ENCODE peak calls at places on chromosomes 3 and 15, in six cellular contexts. D is cardiac muscle cell, I is psoas muscle, L is heart right ventricle, O is pancreas, A is GM23338. C is an unnamed sample.
A peak's percentile ranks its signal among the peaks of the same experiment; 100 is the strongest.

GRCh38 chr3:2870714-2871353 is 239.3 kb downstream of the IL5RA start:
- DNase-seq in D (no peak), A (no peak), O (no peak), I (no peak), L (no peak), C (no peak)

GRCh38 chr15:71080166-71080565 is 35.1 kb upstream of the THSD4 start:
- DNase-seq in D (no peak), I (no peak), A (no peak), O (no peak), L (no peak), C (no peak)

GRCh38 chr3:166864473-166865467 is 515.3 kb downstream of the ZBBX start:
- DNase-seq in L (no peak), A (no peak), D (no peak), I (no peak), O (no peak), C (no peak)

GRCh38 chr3:153372326-153372725 is 210.3 kb downstream of the RAP2B start:
- DNase-seq in L (no peak), A (no peak), O (no peak), D (no peak), I (no peak), C (no peak)

GRCh38 chr3:54714035-54714434 is 213.8 kb downstream of the LRTM1 start:
- DNase-seq in D (no peak), A (no peak), O (no peak), L (no peak), I (no peak), C (no peak)

GRCh38 chr3:128548426-128549282 is 55.7 kb upstream of the GATA2 start:
- DNase-seq in I (no peak), L (no peak), D (no peak), O (no peak), A (no peak), C (no peak)

GRCh38 chr3:32706348-32707025 is 21.5 kb downstream of the CNOT10 start:
- DNase-seq in I (no peak), O (no peak), D (no peak), A (no peak), L (no peak), C (no peak)

GRCh38 chr15:28892789-28893610 is 7.2 kb downstream of the APBA2 start:
- DNase-seq in O (peak; percentile 32), D (no peak), I (no peak), L (no peak), A (no peak), C (no peak)

GRCh38 chr3:46981932-46982471 is 2.5 kb downstream of the NBEAL2 start:
- DNase-seq in I (peak; percentile 53), O (no peak), A (peak; percentile 77), D (no peak), L (peak; percentile 44), C (no peak)

GRCh38 chr15:88036154-88036839 is 220.2 kb downstream of the NTRK3 start:
- DNase-seq in A (peak; percentile 59), L (no peak), I (no peak), D (no peak), O (no peak), C (no peak)

GRCh38 chr15:77696006-77696631 is 63.4 kb upstream of the LINGO1 start:
- DNase-seq in A (no peak), L (no peak), D (no peak), O (no peak), I (peak; percentile 39), C (no peak)

GRCh38 chr3:72245183-72245811 is 460.3 kb upstream of the PROK2 start:
- DNase-seq in L (peak; percentile 58), A (no peak), I (peak; percentile 77), D (no peak), O (peak; percentile 63), C (no peak)

GRCh38 chr3:127588675-127589577 is 1.6 kb downstream of the TPRA1 start:
- DNase-seq in A (no peak), O (no peak), D (peak; percentile 36), I (no peak), L (no peak), C (no peak)

GRCh38 chr3:99250821-99251355 is 349.4 kb upstream of the DCBLD2 start:
- DNase-seq in L (no peak), A (no peak), I (no peak), O (no peak), D (peak; percentile 6), C (no peak)

GRCh38 chr3:114259566-114259965 is 22.2 kb upstream of the ZNF80 start:
- DNase-seq in L (no peak), D (no peak), O (no peak), A (no peak), I (no peak), C (no peak)

GRCh38 chr15:92197761-92198160 is 195.9 kb upstream of the ST8SIA2 start:
- DNase-seq in D (no peak), O (no peak), A (no peak), L (no peak), I (no peak), C (no peak)

GRCh38 chr15:52287114-52287513 is 8.5 kb downstream of the MYO5C start:
- DNase-seq in I (no peak), O (no peak), L (no peak), A (no peak), D (no peak), C (no peak)

GRCh38 chr3:138349926-138350665 is 1.7 kb downstream of the MRAS start:
- DNase-seq in D (no peak), L (no peak), A (no peak), O (no peak), I (peak; percentile 64), C (no peak)

GRCh38 chr3:179842061-179842460 is 189.2 kb downstream of the USP13 start:
- DNase-seq in D (no peak), L (no peak), I (no peak), O (no peak), A (peak; percentile 54), C (no peak)

GRCh38 chr3:101466465-101467309 is 46.3 kb downstream of the SENP7 start:
- DNase-seq in A (peak; percentile 38), L (no peak), O (no peak), D (peak; percentile 56), I (no peak), C (no peak)

GRCh38 chr3:178384302-178384939 is 151.8 kb upstream of the KCNMB2 start:
- DNase-seq in I (no peak), A (no peak), D (peak; percentile 4), O (no peak), L (no peak), C (no peak)

GRCh38 chr3:174614046-174614445 is 245.1 kb upstream of the NAALADL2 start:
- DNase-seq in O (no peak), L (no peak), D (no peak), A (no peak), I (no peak), C (no peak)

GRCh38 chr3:173501941-173502489 is 104.5 kb downstream of the NLGN1 start:
- DNase-seq in A (no peak), I (no peak), O (no peak), L (no peak), D (no peak), C (no peak)

DNA sequence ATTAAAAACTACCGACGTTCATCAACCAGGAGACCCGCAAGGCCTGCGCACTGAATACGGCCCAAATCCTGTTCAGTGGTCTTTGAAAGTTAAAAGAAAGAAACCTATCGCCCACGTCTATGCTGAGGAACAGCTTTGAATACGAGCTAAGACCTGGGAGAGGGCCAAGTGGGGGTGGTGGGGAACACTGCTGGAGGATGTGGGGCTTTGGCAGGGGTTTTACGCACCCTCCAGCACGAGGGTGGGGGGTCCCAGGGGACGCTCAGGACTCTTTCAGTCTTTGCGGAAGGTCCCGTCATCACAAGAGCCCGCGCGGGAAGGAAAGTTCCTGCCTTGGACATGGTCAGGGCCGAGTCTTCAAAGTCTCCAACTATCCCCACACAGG is 11.3 kb downstream of the SHOX2 start:
- DNase-seq in D (no peak), A (no peak), O (no peak), I (no peak), L (no peak), C (no peak)
- H3K27me3 ChIP-seq in D (peaks cover 100% of the 10 kb centered on the region), A (peaks cover 79% of the 10 kb centered on the region), O (peaks cover 46% of the 10 kb centered on the region), I (peaks cover 7% of the 10 kb centered on the region), L (peaks cover 99% of the 10 kb centered on the region), C (peaks cover 97% of the 10 kb centered on the region)

GRCh38 chr15:90644526-90644925 is 72.6 kb upstream of the BLM start:
- DNase-seq in A (no peak), D (no peak), O (no peak), I (no peak), L (no peak), C (no peak)

GRCh38 chr15:90641581-90642463 is 75.3 kb upstream of the BLM start:
- DNase-seq in O (no peak), A (no peak), D (no peak), I (no peak), L (no peak), C (no peak)

GRCh38 chr15:90640862-90641261 is 76.3 kb upstream of the BLM start:
- DNase-seq in D (no peak), O (no peak), A (no peak), I (no peak), L (no peak), C (no peak)

GRCh38 chr15:90643301-90643632 is 73.9 kb upstream of the BLM start:
- DNase-seq in O (no peak), I (no peak), D (no peak), A (no peak), L (no peak), C (no peak)

GRCh38 chr15:90642464-90643300 is 74.5 kb upstream of the BLM start:
- DNase-seq in A (peak; percentile 45), O (no peak), I (no peak), D (no peak), L (no peak), C (no peak)
- TF ChIP-seq CTCF in A (peak; percentile 35), O (no peak), I (no peak), D (no peak), L (no peak), C (no peak)

GRCh38 chr3:11915621-11916417 is 69.1 kb upstream of the TAMM41 start:
- DNase-seq in A (no peak), I (no peak), D (no peak), O (no peak), L (no peak), C (no peak)

GRCh38 chr3:11910971-11911531 is 64.4 kb upstream of the TAMM41 start:
- DNase-seq in I (no peak), O (peak; percentile 48), L (no peak), A (no peak), D (no peak), C (no peak)

GRCh38 chr3:11914041-11914440 is 67.4 kb upstream of the TAMM41 start:
- DNase-seq in A (no peak), D (no peak), O (no peak), L (no peak), I (no peak), C (no peak)

GRCh38 chr3:11914651-11915050 is 68.0 kb upstream of the TAMM41 start:
- DNase-seq in O (no peak), D (no peak), L (no peak), I (no peak), A (no peak), C (no peak)

GRCh38 chr3:11913316-11913715 is 66.6 kb upstream of the TAMM41 start:
- DNase-seq in L (no peak), A (no peak), D (no peak), I (no peak), O (no peak), C (no peak)
- H3K27me3 ChIP-seq in L (no peaks in the 10 kb centered on the region), A (no peaks in the 10 kb centered on the region), D (no peaks in the 10 kb centered on the region), I (no peaks in the 10 kb centered on the region), O (no peaks in the 10 kb centered on the region), C (no peaks in the 10 kb centered on the region)

DNA sequence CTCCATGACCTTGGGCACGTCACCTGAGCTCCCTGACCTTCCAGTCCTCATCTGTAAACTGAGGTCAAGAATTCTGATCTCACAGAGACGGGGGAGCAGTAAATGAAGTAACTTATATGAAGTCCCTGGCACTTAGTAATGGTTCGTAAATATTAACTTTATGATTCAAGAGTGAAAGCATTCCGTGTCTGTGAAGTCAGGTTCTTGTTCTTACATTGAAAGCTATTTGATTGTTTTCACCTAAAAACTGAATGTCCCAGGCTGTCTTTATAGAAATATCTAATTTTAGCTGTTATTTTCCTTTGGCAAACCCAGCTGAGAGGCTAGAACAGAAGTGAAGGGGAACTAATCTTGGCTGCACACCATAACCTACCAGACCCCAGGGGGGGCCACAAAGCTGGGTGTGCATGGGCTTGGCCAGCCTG is 84.5 kb downstream of the CHSY1 start:
- DNase-seq in D (no peak), I (no peak), L (no peak), O (no peak), A (no peak), C (no peak)
- TF ChIP-seq CTCF in D (no peak), I (no peak), L (no peak), O (no peak), A (no peak), C (no peak)